ENCODE peak calls at places on chromosomes 4 and X, in four cellular contexts. One of them, this sample, is unnamed.

GRCh38 chr4:4461850-4462249 is 74.9 kb downstream of the NSG1 start:
- DNase-seq in left ventricle myocardium inferior: no peak
- DNase-seq in kidney epithelial cell: no peak
- DNase-seq in fibroblast of the aortic adventitia: no peak
- DNase-seq in this sample: no peak

GRCh38 chrX:109770780-109771179 is 37.7 kb upstream of the ACSL4 start:
- DNase-seq in left ventricle myocardium inferior: no peak
- DNase-seq in kidney epithelial cell: no peak
- DNase-seq in fibroblast of the aortic adventitia: no peak
- DNase-seq in this sample: no peak

GRCh38 chr4:150462743-150463142 is 119.2 kb upstream of the MAB21L2 start:
- DNase-seq in left ventricle myocardium inferior: no peak
- DNase-seq in kidney epithelial cell: no peak
- DNase-seq in fibroblast of the aortic adventitia: no peak
- DNase-seq in this sample: no peak

GRCh38 chr4:1290165-1290977 is 680 bp downstream of the MAEA start:
- DNase-seq in left ventricle myocardium inferior: no peak
- DNase-seq in kidney epithelial cell: no peak
- DNase-seq in fibroblast of the aortic adventitia: no peak
- DNase-seq in this sample: no peak

GRCh38 chrX:46611658-46612362 is 38.2 kb downstream of the CHST7 start:
- DNase-seq in left ventricle myocardium inferior: no peak
- DNase-seq in kidney epithelial cell: no peak
- DNase-seq in fibroblast of the aortic adventitia: no peak
- DNase-seq in this sample: no peak

GRCh38 chr4:171983935-171984805 is 171.0 kb downstream of the GALNTL6 start:
- DNase-seq in left ventricle myocardium inferior: no peak
- DNase-seq in kidney epithelial cell: no peak
- DNase-seq in fibroblast of the aortic adventitia: no peak
- DNase-seq in this sample: no peak

GRCh38 chrX:19372170-19373033 is 28.7 kb downstream of the PDHA1 start:
- DNase-seq in left ventricle myocardium inferior: peak
- DNase-seq in kidney epithelial cell: peak
- DNase-seq in fibroblast of the aortic adventitia: peak
- DNase-seq in this sample: no peak

GRCh38 chr4:16078195-16078756 is 5.5 kb downstream of the PROM1 start:
- DNase-seq in left ventricle myocardium inferior: no peak
- DNase-seq in kidney epithelial cell: no peak
- DNase-seq in fibroblast of the aortic adventitia: no peak
- DNase-seq in this sample: no peak

GRCh38 chr4:65296246-65296645 is 374.0 kb downstream of the EPHA5 start:
- DNase-seq in left ventricle myocardium inferior: no peak
- DNase-seq in kidney epithelial cell: no peak
- DNase-seq in fibroblast of the aortic adventitia: no peak
- DNase-seq in this sample: no peak

GRCh38 chrX:13167444-13168207 is 123.2 kb upstream of the FAM9C start:
- DNase-seq in left ventricle myocardium inferior: no peak
- DNase-seq in kidney epithelial cell: no peak
- DNase-seq in fibroblast of the aortic adventitia: peak
- DNase-seq in this sample: no peak

GRCh38 chr4:39103291-39103690 is 41.3 kb downstream of the KLHL5 start:
- DNase-seq in left ventricle myocardium inferior: no peak
- DNase-seq in kidney epithelial cell: no peak
- DNase-seq in fibroblast of the aortic adventitia: no peak
- DNase-seq in this sample: no peak

GRCh38 chr4:77488882-77489281 is 116.7 kb upstream of the CXCL13 start:
- DNase-seq in left ventricle myocardium inferior: no peak
- DNase-seq in kidney epithelial cell: no peak
- DNase-seq in fibroblast of the aortic adventitia: no peak
- DNase-seq in this sample: no peak

GRCh38 chr4:10003666-10004065 is 17.6 kb downstream of the SLC2A9 start:
- DNase-seq in left ventricle myocardium inferior: no peak
- DNase-seq in kidney epithelial cell: no peak
- DNase-seq in fibroblast of the aortic adventitia: no peak
- DNase-seq in this sample: no peak

GRCh38 chr4:26885912-26886274 is 25.3 kb downstream of the STIM2 start:
- DNase-seq in left ventricle myocardium inferior: no peak
- DNase-seq in kidney epithelial cell: no peak
- DNase-seq in fibroblast of the aortic adventitia: no peak
- DNase-seq in this sample: no peak

GRCh38 chr4:145734051-145734450 is 54.1 kb downstream of the C4orf51 start:
- DNase-seq in left ventricle myocardium inferior: no peak
- DNase-seq in kidney epithelial cell: no peak
- DNase-seq in fibroblast of the aortic adventitia: peak
- DNase-seq in this sample: no peak

GRCh38 chr4:124806403-124806802 is 93.9 kb upstream of the ANKRD50 start:
- DNase-seq in left ventricle myocardium inferior: no peak
- DNase-seq in kidney epithelial cell: no peak
- DNase-seq in fibroblast of the aortic adventitia: no peak
- DNase-seq in this sample: peak

GRCh38 chrX:54639346-54640102 is 109.5 kb downstream of the GNL3L start:
- DNase-seq in left ventricle myocardium inferior: peak
- DNase-seq in kidney epithelial cell: peak
- DNase-seq in fibroblast of the aortic adventitia: peak
- DNase-seq in this sample: peak

GRCh38 chrX:54641530-54641929 is 111.5 kb downstream of the GNL3L start:
- DNase-seq in left ventricle myocardium inferior: no peak
- DNase-seq in kidney epithelial cell: no peak
- DNase-seq in fibroblast of the aortic adventitia: no peak
- DNase-seq in this sample: no peak

GRCh38 chrX:54640721-54641120 is 110.7 kb downstream of the GNL3L start:
- DNase-seq in left ventricle myocardium inferior: no peak
- DNase-seq in kidney epithelial cell: no peak
- DNase-seq in fibroblast of the aortic adventitia: no peak
- DNase-seq in this sample: no peak

GRCh38 chrX:54639018-54639345 is 109.0 kb downstream of the GNL3L start:
- DNase-seq in left ventricle myocardium inferior: no peak
- DNase-seq in kidney epithelial cell: no peak
- DNase-seq in fibroblast of the aortic adventitia: no peak
- DNase-seq in this sample: no peak

DNA sequence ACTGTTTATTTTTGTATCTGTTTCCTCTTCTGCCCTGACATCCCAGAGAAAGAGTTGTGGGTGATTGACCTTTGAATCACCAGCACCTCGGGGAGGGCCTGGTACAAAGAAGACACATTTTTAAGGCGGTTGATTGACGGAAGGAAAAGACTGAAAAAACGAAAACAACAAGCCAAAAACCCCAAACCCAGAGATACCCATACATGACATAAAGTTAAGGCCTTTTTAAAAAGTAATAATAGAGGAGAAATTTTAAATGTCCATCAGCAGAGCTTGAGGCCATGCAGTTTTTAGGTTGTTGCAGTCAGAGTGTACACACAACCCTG is 110.0 kb downstream of the GNL3L start:
- DNase-seq in left ventricle myocardium inferior: no peak
- DNase-seq in kidney epithelial cell: no peak
- DNase-seq in fibroblast of the aortic adventitia: no peak
- DNase-seq in this sample: no peak
- H3K4me3 ChIP-seq in left ventricle myocardium inferior: peak
- H3K4me3 ChIP-seq in kidney epithelial cell: peak
- H3K4me3 ChIP-seq in fibroblast of the aortic adventitia: peak
- H3K4me3 ChIP-seq in this sample: peak

GRCh38 chr4:168334053-168334452 is 15.5 kb upstream of the DDX60 start:
- DNase-seq in left ventricle myocardium inferior: no peak
- DNase-seq in kidney epithelial cell: no peak
- DNase-seq in fibroblast of the aortic adventitia: no peak
- DNase-seq in this sample: no peak
- TF ChIP-seq CTCF in left ventricle myocardium inferior: no peak
- TF ChIP-seq CTCF in kidney epithelial cell: no peak
- TF ChIP-seq CTCF in fibroblast of the aortic adventitia: no peak
- TF ChIP-seq CTCF in this sample: no peak

GRCh38 chr4:95155759-95156451 is 392.9 kb downstream of the UNC5C start:
- DNase-seq in left ventricle myocardium inferior: no peak
- DNase-seq in kidney epithelial cell: peak
- DNase-seq in fibroblast of the aortic adventitia: peak
- DNase-seq in this sample: no peak
- H3K4me3 ChIP-seq in left ventricle myocardium inferior: no peak
- H3K4me3 ChIP-seq in kidney epithelial cell: no peak
- H3K4me3 ChIP-seq in fibroblast of the aortic adventitia: no peak
- H3K4me3 ChIP-seq in this sample: no peak

GRCh38 chrX:118761950-118762725 is 34.7 kb downstream of the IL13RA1 start:
- DNase-seq in left ventricle myocardium inferior: no peak
- DNase-seq in kidney epithelial cell: no peak
- DNase-seq in fibroblast of the aortic adventitia: no peak
- DNase-seq in this sample: no peak
- TF ChIP-seq CTCF in left ventricle myocardium inferior: no peak
- TF ChIP-seq CTCF in kidney epithelial cell: no peak
- TF ChIP-seq CTCF in fibroblast of the aortic adventitia: no peak
- TF ChIP-seq CTCF in this sample: no peak

DNA sequence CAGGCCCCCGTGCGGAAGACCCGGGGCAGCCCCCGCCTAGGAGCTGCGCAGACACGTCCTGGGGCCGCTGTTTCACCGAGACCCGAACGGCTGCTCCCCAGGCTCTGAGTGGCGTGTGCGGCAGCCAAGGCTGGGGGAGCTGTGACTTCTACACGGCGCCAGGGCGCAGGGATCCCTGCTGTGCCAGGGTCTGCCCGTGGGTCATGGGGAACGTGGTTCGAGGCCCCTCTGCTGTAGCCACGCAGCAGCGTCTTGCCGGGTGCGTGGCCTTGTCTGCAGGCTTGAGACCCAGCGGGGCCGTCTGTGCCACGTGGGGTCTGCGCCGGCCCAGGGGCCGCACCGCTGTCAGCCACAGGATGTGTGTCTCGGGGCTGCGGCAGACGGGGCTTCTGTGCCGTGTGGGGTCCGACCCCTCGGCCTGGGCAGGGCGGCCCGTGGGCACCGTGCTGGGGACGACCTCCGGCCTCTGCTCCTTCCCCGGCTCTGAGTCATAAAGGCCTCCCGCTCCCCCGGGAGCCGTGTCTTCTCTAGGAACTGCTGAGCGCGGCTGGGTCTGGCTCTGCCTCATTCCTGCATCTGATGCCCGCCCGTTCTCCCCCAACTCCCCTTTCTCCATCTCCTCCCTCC is 12.7 kb upstream of the GTPBP6 start:
- DNase-seq in left ventricle myocardium inferior: peak
- DNase-seq in kidney epithelial cell: no peak
- DNase-seq in fibroblast of the aortic adventitia: peak
- DNase-seq in this sample: no peak
- H3K4me3 ChIP-seq in left ventricle myocardium inferior: peak
- H3K4me3 ChIP-seq in kidney epithelial cell: no peak
- H3K4me3 ChIP-seq in fibroblast of the aortic adventitia: peak
- H3K4me3 ChIP-seq in this sample: no peak

GRCh38 chr4:28784188-28784587 is 1923.5 kb downstream of the STIM2 start:
- DNase-seq in left ventricle myocardium inferior: no peak
- DNase-seq in kidney epithelial cell: no peak
- DNase-seq in fibroblast of the aortic adventitia: no peak
- DNase-seq in this sample: no peak

GRCh38 chr4:28787947-28788346 is 1927.3 kb downstream of the STIM2 start:
- DNase-seq in left ventricle myocardium inferior: no peak
- DNase-seq in kidney epithelial cell: no peak
- DNase-seq in fibroblast of the aortic adventitia: no peak
- DNase-seq in this sample: no peak

GRCh38 chr4:28792917-28793597 is 1927.1 kb upstream of the PCDH7 start:
- DNase-seq in left ventricle myocardium inferior: peak
- DNase-seq in kidney epithelial cell: no peak
- DNase-seq in fibroblast of the aortic adventitia: no peak
- DNase-seq in this sample: no peak

GRCh38 chr4:28788929-28789490 is 1928.4 kb downstream of the STIM2 start:
- DNase-seq in left ventricle myocardium inferior: no peak
- DNase-seq in kidney epithelial cell: no peak
- DNase-seq in fibroblast of the aortic adventitia: no peak
- DNase-seq in this sample: no peak
- TF ChIP-seq CTCF in left ventricle myocardium inferior: no peak
- TF ChIP-seq CTCF in kidney epithelial cell: no peak
- TF ChIP-seq CTCF in fibroblast of the aortic adventitia: no peak
- TF ChIP-seq CTCF in this sample: no peak